ENCODE peak calls at places on chromosome 11, in ten cellular contexts. One of them, this sample, is unnamed.

GRCh38 chr11:56783448-56784041 is 35.0 kb upstream of the OR9G4 start:
- DNase-seq in tibial nerve: peak; percentile 10
- DNase-seq in AG04450: peak; percentile 0
- DNase-seq in adrenal gland: no peak
- DNase-seq in foreskin fibroblast: peak; percentile 55
- DNase-seq in body of pancreas: no peak
- DNase-seq in IMR-90: peak; percentile 54
- DNase-seq in mesendoderm: peak; percentile 65
- DNase-seq in effector memory CD4-positive, alpha-beta T cell: no peak
- DNase-seq in heart left ventricle: no peak
- DNase-seq in this sample: no peak

GRCh38 chr11:114317738-114318137 is 21.5 kb downstream of the NNMT start:
- DNase-seq in tibial nerve: no peak
- DNase-seq in AG04450: peak; percentile 24
- DNase-seq in adrenal gland: no peak
- DNase-seq in foreskin fibroblast: peak; percentile 76
- DNase-seq in body of pancreas: no peak
- DNase-seq in IMR-90: peak; percentile 67
- DNase-seq in mesendoderm: peak; percentile 81
- DNase-seq in effector memory CD4-positive, alpha-beta T cell: no peak
- DNase-seq in heart left ventricle: peak; percentile 32
- DNase-seq in this sample: no peak

GRCh38 chr11:1075341-1075911 is 752 bp downstream of the MUC2 start:
- DNase-seq in tibial nerve: no peak
- DNase-seq in AG04450: no peak
- DNase-seq in adrenal gland: no peak
- DNase-seq in foreskin fibroblast: no peak
- DNase-seq in body of pancreas: no peak
- DNase-seq in IMR-90: no peak
- DNase-seq in mesendoderm: no peak
- DNase-seq in effector memory CD4-positive, alpha-beta T cell: no peak
- DNase-seq in heart left ventricle: peak; percentile 13
- DNase-seq in this sample: no peak

GRCh38 chr11:62446091-62446490 is 27.3 kb downstream of the SCGB1A1 start:
- DNase-seq in tibial nerve: no peak
- DNase-seq in AG04450: no peak
- DNase-seq in adrenal gland: no peak
- DNase-seq in foreskin fibroblast: no peak
- DNase-seq in body of pancreas: no peak
- DNase-seq in IMR-90: no peak
- DNase-seq in mesendoderm: no peak
- DNase-seq in effector memory CD4-positive, alpha-beta T cell: no peak
- DNase-seq in heart left ventricle: peak; percentile 37
- DNase-seq in this sample: no peak

GRCh38 chr11:9893474-9893873 is 229.6 kb downstream of the SWAP70 start:
- DNase-seq in tibial nerve: no peak
- DNase-seq in AG04450: no peak
- DNase-seq in adrenal gland: no peak
- DNase-seq in foreskin fibroblast: no peak
- DNase-seq in body of pancreas: no peak
- DNase-seq in IMR-90: peak; percentile 21
- DNase-seq in mesendoderm: peak; percentile 55
- DNase-seq in effector memory CD4-positive, alpha-beta T cell: no peak
- DNase-seq in heart left ventricle: no peak
- DNase-seq in this sample: no peak

GRCh38 chr11:6892400-6892799 is at the start of gene OR2D2:
- DNase-seq in tibial nerve: no peak
- DNase-seq in AG04450: no peak
- DNase-seq in adrenal gland: no peak
- DNase-seq in foreskin fibroblast: no peak
- DNase-seq in body of pancreas: no peak
- DNase-seq in IMR-90: no peak
- DNase-seq in mesendoderm: no peak
- DNase-seq in effector memory CD4-positive, alpha-beta T cell: no peak
- DNase-seq in heart left ventricle: no peak
- DNase-seq in this sample: no peak

GRCh38 chr11:112524808-112525207 is 264.1 kb upstream of the PLET1 start:
- DNase-seq in tibial nerve: no peak
- DNase-seq in AG04450: no peak
- DNase-seq in adrenal gland: peak; percentile 47
- DNase-seq in foreskin fibroblast: no peak
- DNase-seq in body of pancreas: peak; percentile 20
- DNase-seq in IMR-90: no peak
- DNase-seq in mesendoderm: no peak
- DNase-seq in effector memory CD4-positive, alpha-beta T cell: no peak
- DNase-seq in heart left ventricle: peak; percentile 46
- DNase-seq in this sample: no peak

GRCh38 chr11:890794-891600 is 19.6 kb downstream of the CHID1 start:
- DNase-seq in tibial nerve: no peak
- DNase-seq in AG04450: no peak
- DNase-seq in adrenal gland: no peak
- DNase-seq in foreskin fibroblast: no peak
- DNase-seq in body of pancreas: no peak
- DNase-seq in IMR-90: no peak
- DNase-seq in mesendoderm: no peak
- DNase-seq in effector memory CD4-positive, alpha-beta T cell: no peak
- DNase-seq in heart left ventricle: no peak
- DNase-seq in this sample: no peak

GRCh38 chr11:103844327-103845215 is 191.9 kb upstream of the DDI1 start:
- DNase-seq in tibial nerve: no peak
- DNase-seq in AG04450: no peak
- DNase-seq in adrenal gland: no peak
- DNase-seq in foreskin fibroblast: no peak
- DNase-seq in body of pancreas: no peak
- DNase-seq in IMR-90: no peak
- DNase-seq in mesendoderm: no peak
- DNase-seq in effector memory CD4-positive, alpha-beta T cell: no peak
- DNase-seq in heart left ventricle: no peak
- DNase-seq in this sample: peak; percentile 25

DNA sequence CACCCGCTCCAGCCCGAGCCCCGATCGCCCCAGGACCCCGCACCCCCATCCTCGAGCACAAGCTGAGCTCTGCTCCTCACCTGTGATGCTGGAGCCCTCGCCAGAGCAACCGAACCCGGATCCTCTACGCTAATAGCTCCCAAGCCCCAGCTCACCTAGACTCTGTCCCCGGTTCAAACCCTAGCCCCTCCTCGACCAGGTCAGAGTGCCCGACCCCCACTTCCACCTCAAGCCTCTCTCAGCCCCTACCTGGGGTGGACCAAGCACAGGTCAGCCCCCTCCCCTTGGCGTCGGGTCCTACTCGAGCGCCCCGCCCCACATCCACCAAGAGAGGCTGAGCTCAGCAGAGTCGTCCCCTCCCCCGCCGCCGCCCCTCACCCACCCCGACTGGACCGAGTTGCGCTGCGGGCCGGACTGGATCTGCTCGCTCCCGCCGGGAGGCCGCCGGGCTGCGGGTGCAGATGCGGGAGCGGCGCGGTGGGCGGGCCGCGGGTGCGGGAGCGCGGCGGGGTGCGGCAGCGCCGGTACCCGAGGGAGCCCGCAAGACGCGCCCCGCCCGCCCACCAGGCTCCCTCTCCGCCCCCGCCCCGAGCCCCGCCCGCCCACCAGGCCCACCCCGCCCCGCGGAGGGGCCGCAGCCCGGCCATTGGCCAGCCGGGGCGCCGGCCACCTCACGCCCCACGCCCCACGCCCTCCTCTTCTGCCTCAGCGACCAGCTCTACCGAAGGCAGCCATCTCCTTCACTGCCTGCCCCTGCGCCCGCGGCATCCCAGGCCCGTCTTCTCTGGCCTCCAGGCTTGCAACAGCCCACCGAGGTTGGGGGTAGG is 577 bp upstream of the DKK3 start:
- DNase-seq in tibial nerve: no peak
- DNase-seq in AG04450: no peak
- DNase-seq in adrenal gland: no peak
- DNase-seq in foreskin fibroblast: peak; percentile 84
- DNase-seq in body of pancreas: peak; percentile 22
- DNase-seq in IMR-90: peak; percentile 46
- DNase-seq in mesendoderm: peak; percentile 84
- DNase-seq in effector memory CD4-positive, alpha-beta T cell: no peak
- DNase-seq in heart left ventricle: peak; percentile 81
- DNase-seq in this sample: no peak
- H3K4me3 ChIP-seq in tibial nerve: peak overlapping the region; percentile 65
- H3K4me3 ChIP-seq in AG04450: peak overlapping the region; percentile 93
- H3K4me3 ChIP-seq in adrenal gland: peak overlapping the region; percentile 16
- H3K4me3 ChIP-seq in foreskin fibroblast: peak overlapping the region; percentile 85
- H3K4me3 ChIP-seq in body of pancreas: no peak overlapping the region
- H3K4me3 ChIP-seq in IMR-90: peak overlapping the region; percentile 100
- H3K4me3 ChIP-seq in mesendoderm: peak overlapping the region; percentile 79
- H3K4me3 ChIP-seq in effector memory CD4-positive, alpha-beta T cell: peak overlapping the region; percentile 44
- H3K4me3 ChIP-seq in heart left ventricle: peak overlapping the region; percentile 65
- H3K4me3 ChIP-seq in this sample: no peak overlapping the region

GRCh38 chr11:46281374-46281831 is 3.9 kb downstream of the CREB3L1 start:
- DNase-seq in tibial nerve: no peak
- DNase-seq in AG04450: no peak
- DNase-seq in adrenal gland: no peak
- DNase-seq in foreskin fibroblast: peak; percentile 37
- DNase-seq in body of pancreas: no peak
- DNase-seq in IMR-90: peak; percentile 44
- DNase-seq in mesendoderm: peak; percentile 46
- DNase-seq in effector memory CD4-positive, alpha-beta T cell: no peak
- DNase-seq in heart left ventricle: no peak
- DNase-seq in this sample: no peak
- H3K4me3 ChIP-seq in tibial nerve: no peak overlapping the region
- H3K4me3 ChIP-seq in AG04450: peak overlapping the region; percentile 61
- H3K4me3 ChIP-seq in adrenal gland: no peak overlapping the region
- H3K4me3 ChIP-seq in foreskin fibroblast: peak overlapping the region; percentile 88
- H3K4me3 ChIP-seq in body of pancreas: no peak overlapping the region
- H3K4me3 ChIP-seq in IMR-90: peak overlapping the region; percentile 32
- H3K4me3 ChIP-seq in mesendoderm: no peak overlapping the region
- H3K4me3 ChIP-seq in effector memory CD4-positive, alpha-beta T cell: no peak overlapping the region
- H3K4me3 ChIP-seq in heart left ventricle: no peak overlapping the region
- H3K4me3 ChIP-seq in this sample: no peak overlapping the region

GRCh38 chr11:106159846-106160245 is 82.4 kb downstream of the AASDHPPT start:
- DNase-seq in tibial nerve: no peak
- DNase-seq in AG04450: no peak
- DNase-seq in adrenal gland: no peak
- DNase-seq in foreskin fibroblast: peak; percentile 48
- DNase-seq in body of pancreas: no peak
- DNase-seq in IMR-90: no peak
- DNase-seq in mesendoderm: no peak
- DNase-seq in effector memory CD4-positive, alpha-beta T cell: no peak
- DNase-seq in heart left ventricle: no peak
- DNase-seq in this sample: no peak
- H3K4me3 ChIP-seq in tibial nerve: no peak overlapping the region
- H3K4me3 ChIP-seq in AG04450: no peak overlapping the region
- H3K4me3 ChIP-seq in adrenal gland: no peak overlapping the region
- H3K4me3 ChIP-seq in foreskin fibroblast: no peak overlapping the region
- H3K4me3 ChIP-seq in body of pancreas: no peak overlapping the region
- H3K4me3 ChIP-seq in IMR-90: no peak overlapping the region
- H3K4me3 ChIP-seq in mesendoderm: no peak overlapping the region
- H3K4me3 ChIP-seq in effector memory CD4-positive, alpha-beta T cell: no peak overlapping the region
- H3K4me3 ChIP-seq in heart left ventricle: no peak overlapping the region
- H3K4me3 ChIP-seq in this sample: no peak overlapping the region

DNA sequence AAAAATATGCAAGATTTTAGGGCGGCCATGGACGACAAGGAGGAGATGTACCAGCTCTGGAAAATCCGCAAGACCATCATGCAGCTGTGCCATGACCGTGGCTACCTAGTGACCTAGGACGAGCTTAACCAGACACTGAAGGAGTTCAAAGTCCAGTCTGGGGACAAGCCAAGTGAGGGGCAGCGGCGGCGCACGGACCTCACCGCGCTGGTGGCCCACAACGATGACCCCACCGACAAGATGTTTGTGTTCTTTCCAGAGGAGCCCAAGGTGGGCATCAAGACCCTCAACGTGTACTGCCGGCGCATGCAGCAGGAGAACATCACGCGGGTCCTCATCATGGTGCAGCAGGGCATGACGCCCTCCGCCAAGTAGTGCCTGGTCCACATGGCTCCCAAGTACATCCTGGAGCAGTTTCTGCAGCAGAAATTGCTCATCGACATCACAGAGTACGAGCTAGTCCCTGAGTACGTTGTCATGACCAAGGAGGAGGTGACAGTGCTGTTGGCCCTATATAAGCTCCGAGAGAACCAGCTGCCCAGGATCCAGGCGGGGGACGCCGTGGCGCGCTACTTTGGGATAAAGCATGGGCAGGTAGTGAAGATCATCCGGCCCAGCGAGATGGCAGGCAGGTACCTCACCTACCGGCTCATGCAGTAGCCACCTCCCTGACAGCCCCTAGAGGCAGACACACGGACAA is 43.5 kb upstream of the ZC3H12C start:
- DNase-seq in tibial nerve: no peak
- DNase-seq in AG04450: no peak
- DNase-seq in adrenal gland: no peak
- DNase-seq in foreskin fibroblast: no peak
- DNase-seq in body of pancreas: no peak
- DNase-seq in IMR-90: no peak
- DNase-seq in mesendoderm: no peak
- DNase-seq in effector memory CD4-positive, alpha-beta T cell: no peak
- DNase-seq in heart left ventricle: no peak
- DNase-seq in this sample: no peak
- H3K4me3 ChIP-seq in tibial nerve: no peak overlapping the region
- H3K4me3 ChIP-seq in AG04450: no peak overlapping the region
- H3K4me3 ChIP-seq in adrenal gland: no peak overlapping the region
- H3K4me3 ChIP-seq in foreskin fibroblast: no peak overlapping the region
- H3K4me3 ChIP-seq in body of pancreas: no peak overlapping the region
- H3K4me3 ChIP-seq in IMR-90: no peak overlapping the region
- H3K4me3 ChIP-seq in mesendoderm: no peak overlapping the region
- H3K4me3 ChIP-seq in effector memory CD4-positive, alpha-beta T cell: no peak overlapping the region
- H3K4me3 ChIP-seq in heart left ventricle: no peak overlapping the region
- H3K4me3 ChIP-seq in this sample: no peak overlapping the region

GRCh38 chr11:117620131-117620530 is 176.9 kb downstream of the DSCAML1 start:
- DNase-seq in tibial nerve: no peak
- DNase-seq in AG04450: no peak
- DNase-seq in adrenal gland: no peak
- DNase-seq in foreskin fibroblast: no peak
- DNase-seq in body of pancreas: no peak
- DNase-seq in IMR-90: no peak
- DNase-seq in mesendoderm: no peak
- DNase-seq in effector memory CD4-positive, alpha-beta T cell: no peak
- DNase-seq in heart left ventricle: no peak
- DNase-seq in this sample: no peak
- H3K4me3 ChIP-seq in tibial nerve: no peak overlapping the region
- H3K4me3 ChIP-seq in AG04450: no peak overlapping the region
- H3K4me3 ChIP-seq in adrenal gland: no peak overlapping the region
- H3K4me3 ChIP-seq in foreskin fibroblast: no peak overlapping the region
- H3K4me3 ChIP-seq in body of pancreas: no peak overlapping the region
- H3K4me3 ChIP-seq in IMR-90: no peak overlapping the region
- H3K4me3 ChIP-seq in mesendoderm: no peak overlapping the region
- H3K4me3 ChIP-seq in effector memory CD4-positive, alpha-beta T cell: no peak overlapping the region
- H3K4me3 ChIP-seq in heart left ventricle: no peak overlapping the region
- H3K4me3 ChIP-seq in this sample: no peak overlapping the region